ENCODE peak calls at places on chromosome 1, in nine cellular contexts. One of them, this sample, is unnamed.

GRCh38 chr1:67791686-67792475 is 41.4 kb downstream of the GNG12 start:
- DNase-seq in BE2C: no peak
- DNase-seq in H1: no peak
- DNase-seq in mucosa of descending colon: no peak
- DNase-seq in SJSA1: peak; percentile 98
- DNase-seq in mesenchymal stem cell: peak; percentile 87
- DNase-seq in kidney: no peak
- DNase-seq in heart left ventricle: no peak
- DNase-seq in fibroblast of pulmonary artery: peak; percentile 90
- DNase-seq in this sample: no peak

GRCh38 chr1:227729881-227730629 is 5.0 kb downstream of the JMJD4 start:
- DNase-seq in heart left ventricle: no peak
- DNase-seq in SJSA1: peak; percentile 28
- DNase-seq in mucosa of descending colon: peak; percentile 68
- DNase-seq in H1: peak; percentile 81
- DNase-seq in mesenchymal stem cell: peak; percentile 59
- DNase-seq in fibroblast of pulmonary artery: peak; percentile 67
- DNase-seq in kidney: no peak
- DNase-seq in BE2C: peak; percentile 60
- DNase-seq in this sample: no peak

GRCh38 chr1:66931548-66932124 is 6.8 kb downstream of the MIER1 start:
- DNase-seq in heart left ventricle: no peak
- DNase-seq in mesenchymal stem cell: no peak
- DNase-seq in fibroblast of pulmonary artery: no peak
- DNase-seq in H1: no peak
- DNase-seq in BE2C: no peak
- DNase-seq in SJSA1: peak; percentile 50
- DNase-seq in kidney: no peak
- DNase-seq in mucosa of descending colon: no peak
- DNase-seq in this sample: no peak

GRCh38 chr1:107140703-107141490 is at the start of gene NTNG1:
- DNase-seq in mucosa of descending colon: no peak
- DNase-seq in mesenchymal stem cell: no peak
- DNase-seq in heart left ventricle: peak; percentile 11
- DNase-seq in SJSA1: peak; percentile 4
- DNase-seq in BE2C: peak; percentile 49
- DNase-seq in H1: peak; percentile 69
- DNase-seq in kidney: peak; percentile 76
- DNase-seq in fibroblast of pulmonary artery: no peak
- DNase-seq in this sample: peak; percentile 64

GRCh38 chr1:158101944-158102343 is 78.8 kb upstream of the CD1D start:
- DNase-seq in BE2C: no peak
- DNase-seq in mesenchymal stem cell: peak; percentile 41
- DNase-seq in heart left ventricle: no peak
- DNase-seq in fibroblast of pulmonary artery: peak; percentile 25
- DNase-seq in H1: no peak
- DNase-seq in mucosa of descending colon: no peak
- DNase-seq in SJSA1: peak; percentile 33
- DNase-seq in kidney: no peak
- DNase-seq in this sample: no peak

GRCh38 chr1:15412843-15413242 is 3.2 kb downstream of the EFHD2 start:
- DNase-seq in heart left ventricle: no peak
- DNase-seq in BE2C: no peak
- DNase-seq in H1: no peak
- DNase-seq in SJSA1: no peak
- DNase-seq in fibroblast of pulmonary artery: no peak
- DNase-seq in mucosa of descending colon: peak; percentile 76
- DNase-seq in mesenchymal stem cell: no peak
- DNase-seq in kidney: peak; percentile 65
- DNase-seq in this sample: no peak

GRCh38 chr1:209456878-209457277 is 126.6 kb upstream of the CAMK1G start:
- DNase-seq in fibroblast of pulmonary artery: no peak
- DNase-seq in H1: no peak
- DNase-seq in SJSA1: no peak
- DNase-seq in mesenchymal stem cell: peak; percentile 57
- DNase-seq in kidney: no peak
- DNase-seq in heart left ventricle: no peak
- DNase-seq in BE2C: peak; percentile 61
- DNase-seq in mucosa of descending colon: no peak
- DNase-seq in this sample: no peak

GRCh38 chr1:24954631-24955030 is 24.6 kb upstream of the RUNX3 start:
- DNase-seq in mucosa of descending colon: no peak
- DNase-seq in BE2C: no peak
- DNase-seq in SJSA1: no peak
- DNase-seq in fibroblast of pulmonary artery: no peak
- DNase-seq in mesenchymal stem cell: no peak
- DNase-seq in H1: no peak
- DNase-seq in kidney: peak; percentile 25
- DNase-seq in heart left ventricle: peak; percentile 2
- DNase-seq in this sample: no peak

GRCh38 chr1:150876111-150876434 is 326 bp downstream of the ARNT start:
- DNase-seq in heart left ventricle: no peak
- DNase-seq in SJSA1: peak; percentile 44
- DNase-seq in mucosa of descending colon: no peak
- DNase-seq in fibroblast of pulmonary artery: peak; percentile 78
- DNase-seq in kidney: no peak
- DNase-seq in mesenchymal stem cell: peak; percentile 80
- DNase-seq in H1: no peak
- DNase-seq in BE2C: peak; percentile 82
- DNase-seq in this sample: no peak

GRCh38 chr1:62784509-62785365 is 805 bp downstream of the ATG4C start:
- DNase-seq in mucosa of descending colon: no peak
- DNase-seq in kidney: no peak
- DNase-seq in SJSA1: no peak
- DNase-seq in mesenchymal stem cell: no peak
- DNase-seq in heart left ventricle: no peak
- DNase-seq in BE2C: no peak
- DNase-seq in fibroblast of pulmonary artery: peak; percentile 25
- DNase-seq in H1: no peak
- DNase-seq in this sample: no peak

GRCh38 chr1:165445388-165445787 is 462 bp upstream of the RXRG start:
- DNase-seq in BE2C: no peak
- DNase-seq in SJSA1: no peak
- DNase-seq in mucosa of descending colon: no peak
- DNase-seq in mesenchymal stem cell: no peak
- DNase-seq in fibroblast of pulmonary artery: no peak
- DNase-seq in kidney: no peak
- DNase-seq in H1: no peak
- DNase-seq in heart left ventricle: no peak
- DNase-seq in this sample: no peak

GRCh38 chr1:44086722-44087474 is 31.7 kb upstream of the KLF17 start:
- DNase-seq in H1: peak; percentile 1
- DNase-seq in fibroblast of pulmonary artery: no peak
- DNase-seq in heart left ventricle: no peak
- DNase-seq in SJSA1: no peak
- DNase-seq in BE2C: no peak
- DNase-seq in mucosa of descending colon: no peak
- DNase-seq in mesenchymal stem cell: no peak
- DNase-seq in kidney: no peak
- DNase-seq in this sample: no peak

GRCh38 chr1:51946300-51946699 is 44.2 kb downstream of the RAB3B start:
- DNase-seq in SJSA1: peak; percentile 18
- DNase-seq in mesenchymal stem cell: peak; percentile 26
- DNase-seq in BE2C: no peak
- DNase-seq in heart left ventricle: no peak
- DNase-seq in mucosa of descending colon: no peak
- DNase-seq in fibroblast of pulmonary artery: peak; percentile 31
- DNase-seq in kidney: no peak
- DNase-seq in H1: no peak
- DNase-seq in this sample: no peak

GRCh38 chr1:167184081-167184480 is 36.6 kb upstream of the POU2F1 start:
- DNase-seq in H1: no peak
- DNase-seq in mesenchymal stem cell: no peak
- DNase-seq in kidney: no peak
- DNase-seq in mucosa of descending colon: no peak
- DNase-seq in heart left ventricle: no peak
- DNase-seq in BE2C: no peak
- DNase-seq in fibroblast of pulmonary artery: no peak
- DNase-seq in SJSA1: no peak
- DNase-seq in this sample: no peak

GRCh38 chr1:185477638-185478216 is 160.7 kb upstream of the IVNS1ABP start:
- DNase-seq in mesenchymal stem cell: no peak
- DNase-seq in fibroblast of pulmonary artery: no peak
- DNase-seq in heart left ventricle: no peak
- DNase-seq in H1: no peak
- DNase-seq in BE2C: no peak
- DNase-seq in mucosa of descending colon: peak; percentile 90
- DNase-seq in kidney: no peak
- DNase-seq in SJSA1: no peak
- DNase-seq in this sample: no peak

DNA sequence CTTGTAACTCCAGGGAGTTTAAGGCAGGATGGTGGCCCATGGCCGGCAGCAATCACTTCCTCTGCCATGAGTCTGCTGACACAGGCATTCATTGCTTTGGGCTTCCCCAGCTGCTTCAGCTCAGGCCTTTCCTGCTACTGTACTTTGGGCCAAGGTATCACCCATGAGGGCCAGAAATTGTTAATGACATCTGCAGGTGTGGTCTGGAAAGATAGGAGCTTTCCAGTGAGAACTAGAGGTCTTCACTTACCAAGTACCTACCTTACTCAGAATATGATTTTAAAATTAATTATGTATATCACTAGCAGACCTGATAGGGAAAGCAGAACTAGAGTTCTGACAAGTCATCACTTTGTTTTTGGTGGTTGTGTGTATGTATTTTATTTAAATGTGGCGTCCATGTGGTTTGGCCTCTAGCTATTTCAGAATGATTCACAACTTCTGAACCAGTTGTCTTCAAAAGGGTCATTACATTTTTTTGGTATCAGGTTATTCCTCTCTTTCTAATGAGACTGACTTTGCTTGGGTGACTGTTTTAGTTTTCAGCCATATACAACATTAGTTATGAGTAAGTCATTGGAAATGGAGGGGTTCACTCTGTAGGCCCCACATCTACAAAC is 2.7 kb downstream of the RGL1 start:
- DNase-seq in kidney: no peak
- DNase-seq in BE2C: no peak
- DNase-seq in fibroblast of pulmonary artery: peak; percentile 26
- DNase-seq in SJSA1: peak; percentile 63
- DNase-seq in H1: no peak
- DNase-seq in heart left ventricle: peak; percentile 51
- DNase-seq in mesenchymal stem cell: peak; percentile 58
- DNase-seq in mucosa of descending colon: peak; percentile 26
- DNase-seq in this sample: no peak
- H3K4me3 ChIP-seq in kidney: peak overlapping the region; percentile 98
- H3K4me3 ChIP-seq in BE2C: no peak overlapping the region
- H3K4me3 ChIP-seq in fibroblast of pulmonary artery: peak overlapping the region; percentile 70
- H3K4me3 ChIP-seq in SJSA1: no peak overlapping the region
- H3K4me3 ChIP-seq in H1: no peak overlapping the region
- H3K4me3 ChIP-seq in heart left ventricle: no peak overlapping the region
- H3K4me3 ChIP-seq in mesenchymal stem cell: no peak overlapping the region
- H3K4me3 ChIP-seq in mucosa of descending colon: no peak overlapping the region
- H3K4me3 ChIP-seq in this sample: peak overlapping the region; percentile 72

GRCh38 chr1:155893389-155894142 is 17.6 kb downstream of the RIT1 start:
- DNase-seq in mucosa of descending colon: no peak
- DNase-seq in SJSA1: peak; percentile 88
- DNase-seq in fibroblast of pulmonary artery: peak; percentile 93
- DNase-seq in kidney: no peak
- DNase-seq in H1: no peak
- DNase-seq in BE2C: no peak
- DNase-seq in heart left ventricle: no peak
- DNase-seq in mesenchymal stem cell: peak; percentile 91
- DNase-seq in this sample: no peak
- H3K4me3 ChIP-seq in mucosa of descending colon: no peak overlapping the region
- H3K4me3 ChIP-seq in SJSA1: peak overlapping the region; percentile 4
- H3K4me3 ChIP-seq in fibroblast of pulmonary artery: no peak overlapping the region
- H3K4me3 ChIP-seq in kidney: no peak overlapping the region
- H3K4me3 ChIP-seq in H1: no peak overlapping the region
- H3K4me3 ChIP-seq in BE2C: no peak overlapping the region
- H3K4me3 ChIP-seq in heart left ventricle: no peak overlapping the region
- H3K4me3 ChIP-seq in mesenchymal stem cell: no peak overlapping the region
- H3K4me3 ChIP-seq in this sample: no peak overlapping the region

GRCh38 chr1:86748622-86749373 is 44.4 kb downstream of the SH3GLB1 start:
- DNase-seq in SJSA1: no peak
- DNase-seq in BE2C: no peak
- DNase-seq in fibroblast of pulmonary artery: no peak
- DNase-seq in mucosa of descending colon: no peak
- DNase-seq in mesenchymal stem cell: no peak
- DNase-seq in kidney: no peak
- DNase-seq in H1: no peak
- DNase-seq in heart left ventricle: no peak
- DNase-seq in this sample: no peak
- H3K4me3 ChIP-seq in SJSA1: no peak overlapping the region
- H3K4me3 ChIP-seq in BE2C: no peak overlapping the region
- H3K4me3 ChIP-seq in fibroblast of pulmonary artery: no peak overlapping the region
- H3K4me3 ChIP-seq in mucosa of descending colon: no peak overlapping the region
- H3K4me3 ChIP-seq in mesenchymal stem cell: no peak overlapping the region
- H3K4me3 ChIP-seq in kidney: no peak overlapping the region
- H3K4me3 ChIP-seq in H1: no peak overlapping the region
- H3K4me3 ChIP-seq in heart left ventricle: no peak overlapping the region
- H3K4me3 ChIP-seq in this sample: no peak overlapping the region

GRCh38 chr1:39564340-39564739 is 12.2 kb downstream of the PABPC4 start:
- DNase-seq in BE2C: no peak
- DNase-seq in kidney: no peak
- DNase-seq in mucosa of descending colon: no peak
- DNase-seq in fibroblast of pulmonary artery: no peak
- DNase-seq in mesenchymal stem cell: no peak
- DNase-seq in H1: no peak
- DNase-seq in heart left ventricle: no peak
- DNase-seq in SJSA1: no peak
- DNase-seq in this sample: no peak

GRCh38 chr1:39563669-39564068 is 12.9 kb downstream of the PABPC4 start:
- DNase-seq in SJSA1: no peak
- DNase-seq in heart left ventricle: no peak
- DNase-seq in kidney: no peak
- DNase-seq in fibroblast of pulmonary artery: no peak
- DNase-seq in BE2C: no peak
- DNase-seq in mesenchymal stem cell: no peak
- DNase-seq in mucosa of descending colon: no peak
- DNase-seq in H1: no peak
- DNase-seq in this sample: no peak

GRCh38 chr1:39564941-39565340 is 11.6 kb downstream of the PABPC4 start:
- DNase-seq in SJSA1: no peak
- DNase-seq in BE2C: no peak
- DNase-seq in mesenchymal stem cell: no peak
- DNase-seq in kidney: no peak
- DNase-seq in heart left ventricle: no peak
- DNase-seq in fibroblast of pulmonary artery: no peak
- DNase-seq in mucosa of descending colon: no peak
- DNase-seq in H1: no peak
- DNase-seq in this sample: no peak

GRCh38 chr1:39561321-39561720 is 15.3 kb downstream of the PABPC4 start:
- DNase-seq in BE2C: no peak
- DNase-seq in heart left ventricle: no peak
- DNase-seq in mesenchymal stem cell: no peak
- DNase-seq in mucosa of descending colon: no peak
- DNase-seq in H1: no peak
- DNase-seq in SJSA1: no peak
- DNase-seq in kidney: no peak
- DNase-seq in fibroblast of pulmonary artery: no peak
- DNase-seq in this sample: no peak

DNA sequence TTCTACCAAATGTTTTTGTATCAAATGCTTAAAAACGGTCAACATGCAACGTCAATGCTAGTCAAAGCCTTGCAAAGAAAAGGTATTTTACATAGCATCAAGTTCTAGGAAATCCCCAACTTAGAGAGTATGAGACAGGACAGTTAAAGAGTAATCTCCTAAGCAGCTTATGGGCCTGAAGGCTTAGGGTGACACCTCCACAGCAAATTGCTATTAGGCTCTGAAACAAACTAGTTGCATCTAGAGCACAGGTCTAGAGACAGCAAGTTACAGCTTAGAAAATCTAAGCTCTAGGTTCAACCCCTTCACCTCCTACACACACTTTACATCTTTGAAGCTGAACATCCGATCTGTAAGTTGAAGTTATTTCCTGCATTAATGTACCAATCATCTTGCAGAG is 13.7 kb downstream of the PABPC4 start:
- DNase-seq in mucosa of descending colon: no peak
- DNase-seq in H1: no peak
- DNase-seq in BE2C: no peak
- DNase-seq in SJSA1: no peak
- DNase-seq in fibroblast of pulmonary artery: no peak
- DNase-seq in mesenchymal stem cell: no peak
- DNase-seq in heart left ventricle: no peak
- DNase-seq in kidney: no peak
- DNase-seq in this sample: no peak
- H3K4me3 ChIP-seq in mucosa of descending colon: no peak overlapping the region
- H3K4me3 ChIP-seq in H1: no peak overlapping the region
- H3K4me3 ChIP-seq in BE2C: no peak overlapping the region
- H3K4me3 ChIP-seq in SJSA1: no peak overlapping the region
- H3K4me3 ChIP-seq in fibroblast of pulmonary artery: no peak overlapping the region
- H3K4me3 ChIP-seq in mesenchymal stem cell: no peak overlapping the region
- H3K4me3 ChIP-seq in heart left ventricle: no peak overlapping the region
- H3K4me3 ChIP-seq in kidney: no peak overlapping the region
- H3K4me3 ChIP-seq in this sample: no peak overlapping the region

This sample was measured in upper lobe of right lung.